ENCODE peak calls at places on chromosome 9, in five cellular contexts. X is substantia nigra, Q is AG08395, H is putamen, A is EH. Y is an unnamed sample.

GRCh38 chr9:33464045-33464636 is 9.6 kb downstream of the NOL6 start:
- DNase-seq in X (no peak), Q (no peak), H (no peak), A (no peak), Y (no peak)

GRCh38 chr9:116358251-116358650 is 204.7 kb downstream of the PAPPA start:
- DNase-seq in X (no peak), Q (no peak), H (no peak), A (no peak), Y (no peak)

GRCh38 chr9:23412458-23412857 is 413.6 kb downstream of the ELAVL2 start:
- DNase-seq in X (no peak), Q (no peak), H (no peak), A (no peak), Y (no peak)

GRCh38 chr9:122719218-122719617 is 4.6 kb upstream of the OR1L4 start:
- DNase-seq in X (no peak), Q (no peak), H (no peak), A (no peak), Y (no peak)

GRCh38 chr9:4297151-4297794 is 2.6 kb downstream of the GLIS3 start:
- DNase-seq in X (peak), Q (peak), H (peak), A (peak), Y (peak)

GRCh38 chr9:100479820-100480219 is 6.9 kb downstream of the TMEFF1 start:
- DNase-seq in X (no peak), Q (no peak), H (no peak), A (no peak), Y (no peak)

GRCh38 chr9:134233022-134233421 is 68.7 kb upstream of the RNU6ATAC start:
- DNase-seq in X (no peak), Q (no peak), H (no peak), A (no peak), Y (no peak)

GRCh38 chr9:114000063-114000454 is 78.0 kb downstream of the AMBP start:
- DNase-seq in X (no peak), Q (no peak), H (no peak), A (no peak), Y (no peak)

GRCh38 chr9:134406366-134407122 is 80.3 kb downstream of the RXRA start:
- DNase-seq in X (no peak), Q (peak), H (no peak), A (peak), Y (no peak)

GRCh38 chr9:130975932-130976841 is 32.8 kb upstream of the LAMC3 start:
- DNase-seq in X (no peak), Q (no peak), H (no peak), A (no peak), Y (no peak)

GRCh38 chr9:129259373-129259772 is 81.3 kb upstream of the IER5L start:
- DNase-seq in X (no peak), Q (no peak), H (no peak), A (no peak), Y (peak)

GRCh38 chr9:6877671-6878161 is 119.9 kb downstream of the KDM4C start:
- DNase-seq in X (no peak), Q (peak), H (no peak), A (peak), Y (no peak)

GRCh38 chr9:122051401-122052346 is 41.4 kb downstream of the TTLL11 start:
- DNase-seq in X (no peak), Q (peak), H (no peak), A (peak), Y (no peak)

GRCh38 chr9:96177719-96178028 is 124.3 kb downstream of the HSD17B3 start:
- DNase-seq in X (no peak), Q (no peak), H (no peak), A (no peak), Y (no peak)

GRCh38 chr9:13817754-13818278 is 496.1 kb downstream of the NFIB start:
- DNase-seq in X (no peak), Q (no peak), H (no peak), A (no peak), Y (no peak)

GRCh38 chr9:131233989-131234388 is 42.3 kb downstream of the FAM78A start:
- DNase-seq in X (no peak), Q (no peak), H (no peak), A (no peak), Y (no peak)

GRCh38 chr9:114746591-114746990 is 59.2 kb downstream of the TNFSF15 start:
- DNase-seq in X (no peak), Q (peak), H (no peak), A (peak), Y (no peak)

GRCh38 chr9:131587906-131588305 is 42.6 kb downstream of the PRRT1B start:
- DNase-seq in X (no peak), Q (no peak), H (no peak), A (no peak), Y (no peak)

GRCh38 chr9:112752334-112753110 is 2.0 kb downstream of the SNX30 start:
- DNase-seq in X (no peak), Q (no peak), H (no peak), A (no peak), Y (no peak)

GRCh38 chr9:134357631-134358025 is 31.4 kb downstream of the RXRA start:
- DNase-seq in X (no peak), Q (no peak), H (no peak), A (no peak), Y (no peak)

GRCh38 chr9:112032733-112033132 is 136.1 kb downstream of the UGCG start:
- DNase-seq in X (no peak), Q (no peak), H (no peak), A (peak), Y (no peak)

GRCh38 chr9:108411632-108412031 is 444.2 kb downstream of the ACTL7B start:
- DNase-seq in X (no peak), Q (no peak), H (no peak), A (no peak), Y (no peak)

GRCh38 chr9:117957267-117957666 is 253.1 kb downstream of the TLR4 start:
- DNase-seq in X (no peak), Q (no peak), H (no peak), A (no peak), Y (peak)

Y was measured in anterior cingulate cortex.